ENCODE peak calls at places on chromosomes 1 and 21, in six cellular contexts. One of them, this sample, is unnamed.

GRCh38 chr1:97920275-97920831 is 481 bp downstream of the DPYD start:
- DNase-seq in HL-60: peak; percentile 7
- DNase-seq in HepG2: peak; percentile 3
- DNase-seq in K562: no peak
- DNase-seq in H1: no peak
- DNase-seq in SK-N-SH: no peak
- DNase-seq in this sample: no peak

GRCh38 chr1:202282596-202283283 is 59.0 kb downstream of the UBE2T start:
- DNase-seq in HL-60: no peak
- DNase-seq in HepG2: no peak
- DNase-seq in K562: no peak
- DNase-seq in H1: no peak
- DNase-seq in SK-N-SH: no peak
- DNase-seq in this sample: no peak

GRCh38 chr1:234589064-234589765 is 20.8 kb downstream of the IRF2BP2 start:
- DNase-seq in HL-60: no peak
- DNase-seq in HepG2: no peak
- DNase-seq in K562: no peak
- DNase-seq in H1: no peak
- DNase-seq in SK-N-SH: no peak
- DNase-seq in this sample: no peak

GRCh38 chr21:44958471-44959191 is 18.8 kb downstream of the SLX9 start:
- DNase-seq in HL-60: no peak
- DNase-seq in HepG2: no peak
- DNase-seq in K562: no peak
- DNase-seq in H1: no peak
- DNase-seq in SK-N-SH: peak; percentile 80
- DNase-seq in this sample: no peak

GRCh38 chr1:118902299-118903270 is 85.6 kb downstream of the TBX15 start:
- DNase-seq in HL-60: no peak
- DNase-seq in HepG2: no peak
- DNase-seq in K562: no peak
- DNase-seq in H1: no peak
- DNase-seq in SK-N-SH: no peak
- DNase-seq in this sample: no peak

GRCh38 chr21:25557170-25557569 is 50.1 kb downstream of the MRPL39 start:
- DNase-seq in HL-60: no peak
- DNase-seq in HepG2: peak; percentile 26
- DNase-seq in K562: no peak
- DNase-seq in H1: no peak
- DNase-seq in SK-N-SH: no peak
- DNase-seq in this sample: no peak

GRCh38 chr21:35394634-35395369 is 345.7 kb upstream of the RUNX1 start:
- DNase-seq in HL-60: peak; percentile 45
- DNase-seq in HepG2: peak; percentile 54
- DNase-seq in K562: no peak
- DNase-seq in H1: no peak
- DNase-seq in SK-N-SH: no peak
- DNase-seq in this sample: no peak

GRCh38 chr1:152130186-152130585 is 14.9 kb upstream of the TCHH start:
- DNase-seq in HL-60: no peak
- DNase-seq in HepG2: no peak
- DNase-seq in K562: no peak
- DNase-seq in H1: no peak
- DNase-seq in SK-N-SH: no peak
- DNase-seq in this sample: no peak

GRCh38 chr1:223776075-223776814 is 63.9 kb downstream of the CAPN2 start:
- DNase-seq in HL-60: no peak
- DNase-seq in HepG2: no peak
- DNase-seq in K562: peak; percentile 63
- DNase-seq in H1: no peak
- DNase-seq in SK-N-SH: no peak
- DNase-seq in this sample: no peak

GRCh38 chr21:38986460-38987395 is 181.0 kb downstream of the ETS2 start:
- DNase-seq in HL-60: no peak
- DNase-seq in HepG2: peak; percentile 30
- DNase-seq in K562: no peak
- DNase-seq in H1: no peak
- DNase-seq in SK-N-SH: no peak
- DNase-seq in this sample: no peak

GRCh38 chr1:11426617-11427016 is 52.3 kb upstream of the DISP3 start:
- DNase-seq in HL-60: no peak
- DNase-seq in HepG2: no peak
- DNase-seq in K562: no peak
- DNase-seq in H1: no peak
- DNase-seq in SK-N-SH: no peak
- DNase-seq in this sample: no peak

GRCh38 chr1:61635529-61635928 is 89.4 kb downstream of the TM2D1 start:
- DNase-seq in HL-60: no peak
- DNase-seq in HepG2: no peak
- DNase-seq in K562: no peak
- DNase-seq in H1: no peak
- DNase-seq in SK-N-SH: no peak
- DNase-seq in this sample: no peak

GRCh38 chr1:224170748-224171478 is 12.1 kb upstream of the DEGS1 start:
- DNase-seq in HL-60: peak; percentile 79
- DNase-seq in HepG2: peak; percentile 13
- DNase-seq in K562: peak; percentile 32
- DNase-seq in H1: no peak
- DNase-seq in SK-N-SH: peak; percentile 23
- DNase-seq in this sample: no peak

GRCh38 chr1:161185282-161185682 is 8.0 kb upstream of the B4GALT3 start:
- DNase-seq in HL-60: peak; percentile 95
- DNase-seq in HepG2: no peak
- DNase-seq in K562: peak; percentile 59
- DNase-seq in H1: no peak
- DNase-seq in SK-N-SH: peak; percentile 45
- DNase-seq in this sample: peak; percentile 98

GRCh38 chr1:3965693-3966092 is 65.6 kb upstream of the C1orf174 start:
- DNase-seq in HL-60: no peak
- DNase-seq in HepG2: no peak
- DNase-seq in K562: no peak
- DNase-seq in H1: no peak
- DNase-seq in SK-N-SH: no peak
- DNase-seq in this sample: no peak

GRCh38 chr1:223088713-223089240 is 54.3 kb downstream of the TLR5 start:
- DNase-seq in HL-60: no peak
- DNase-seq in HepG2: peak; percentile 37
- DNase-seq in K562: no peak
- DNase-seq in H1: no peak
- DNase-seq in SK-N-SH: no peak
- DNase-seq in this sample: no peak

GRCh38 chr1:15526021-15526489 is 593 bp upstream of the DNAJC16 start:
- DNase-seq in HL-60: no peak
- DNase-seq in HepG2: no peak
- DNase-seq in K562: no peak
- DNase-seq in H1: no peak
- DNase-seq in SK-N-SH: no peak
- DNase-seq in this sample: no peak

GRCh38 chr1:218480691-218481099 is 135.6 kb downstream of the TGFB2 start:
- DNase-seq in HL-60: no peak
- DNase-seq in HepG2: peak; percentile 16
- DNase-seq in K562: no peak
- DNase-seq in H1: no peak
- DNase-seq in SK-N-SH: no peak
- DNase-seq in this sample: no peak

GRCh38 chr1:23178931-23179330 is 10.3 kb upstream of the LUZP1 start:
- DNase-seq in HL-60: peak; percentile 12
- DNase-seq in HepG2: no peak
- DNase-seq in K562: peak; percentile 41
- DNase-seq in H1: no peak
- DNase-seq in SK-N-SH: peak; percentile 38
- DNase-seq in this sample: no peak

GRCh38 chr1:40919475-40920011 is 57.4 kb upstream of the CITED4 start:
- DNase-seq in HL-60: no peak
- DNase-seq in HepG2: peak; percentile 97
- DNase-seq in K562: no peak
- DNase-seq in H1: no peak
- DNase-seq in SK-N-SH: no peak
- DNase-seq in this sample: no peak

GRCh38 chr1:182625716-182626504 is 21.7 kb upstream of the RGS16 start:
- DNase-seq in HL-60: no peak
- DNase-seq in HepG2: no peak
- DNase-seq in K562: no peak
- DNase-seq in H1: no peak
- DNase-seq in SK-N-SH: no peak
- DNase-seq in this sample: no peak

GRCh38 chr1:56508523-56508983 is 70.8 kb downstream of the PLPP3 start:
- DNase-seq in HL-60: peak; percentile 53
- DNase-seq in HepG2: peak; percentile 98
- DNase-seq in K562: no peak
- DNase-seq in H1: no peak
- DNase-seq in SK-N-SH: no peak
- DNase-seq in this sample: no peak

GRCh38 chr21:37564341-37564923 is 197.9 kb downstream of the DYRK1A start:
- DNase-seq in HL-60: peak; percentile 43
- DNase-seq in HepG2: peak; percentile 60
- DNase-seq in K562: peak; percentile 73
- DNase-seq in H1: no peak
- DNase-seq in SK-N-SH: peak; percentile 66
- DNase-seq in this sample: peak; percentile 58

GRCh38 chr1:198970919-198971318 is 332.1 kb downstream of the PTPRC start:
- DNase-seq in HL-60: peak; percentile 29
- DNase-seq in HepG2: peak; percentile 6
- DNase-seq in K562: no peak
- DNase-seq in H1: no peak
- DNase-seq in SK-N-SH: no peak
- DNase-seq in this sample: no peak

GRCh38 chr1:41239988-41240610 is 2.0 kb downstream of the SCMH1 start:
- DNase-seq in HL-60: peak; percentile 30
- DNase-seq in HepG2: peak; percentile 99
- DNase-seq in K562: no peak
- DNase-seq in H1: no peak
- DNase-seq in SK-N-SH: no peak
- DNase-seq in this sample: no peak

GRCh38 chr21:41188476-41189146 is 20.7 kb downstream of the BACE2 start:
- DNase-seq in HL-60: no peak
- DNase-seq in HepG2: no peak
- DNase-seq in K562: no peak
- DNase-seq in H1: no peak
- DNase-seq in SK-N-SH: no peak
- DNase-seq in this sample: no peak

GRCh38 chr1:46411601-46412341 is 17.7 kb downstream of the FAAH start:
- DNase-seq in HL-60: no peak
- DNase-seq in HepG2: no peak
- DNase-seq in K562: peak; percentile 66
- DNase-seq in H1: no peak
- DNase-seq in SK-N-SH: peak; percentile 51
- DNase-seq in this sample: no peak

GRCh38 chr1:199161319-199161680 is 522.5 kb downstream of the PTPRC start:
- DNase-seq in HL-60: no peak
- DNase-seq in HepG2: no peak
- DNase-seq in K562: no peak
- DNase-seq in H1: no peak
- DNase-seq in SK-N-SH: no peak
- DNase-seq in this sample: no peak

GRCh38 chr1:170146861-170147260 is 1.1 kb downstream of the NTMT2 start:
- DNase-seq in HL-60: no peak
- DNase-seq in HepG2: no peak
- DNase-seq in K562: no peak
- DNase-seq in H1: no peak
- DNase-seq in SK-N-SH: no peak
- DNase-seq in this sample: no peak

GRCh38 chr1:20640183-20640597 is 6.9 kb downstream of the PINK1 start:
- DNase-seq in HL-60: peak; percentile 54
- DNase-seq in HepG2: peak; percentile 39
- DNase-seq in K562: peak; percentile 77
- DNase-seq in H1: no peak
- DNase-seq in SK-N-SH: peak; percentile 79
- DNase-seq in this sample: peak; percentile 11

GRCh38 chr1:177451191-177451590 is 280.4 kb downstream of the BRINP2 start:
- DNase-seq in HL-60: no peak
- DNase-seq in HepG2: no peak
- DNase-seq in K562: no peak
- DNase-seq in H1: no peak
- DNase-seq in SK-N-SH: no peak
- DNase-seq in this sample: no peak

DNA sequence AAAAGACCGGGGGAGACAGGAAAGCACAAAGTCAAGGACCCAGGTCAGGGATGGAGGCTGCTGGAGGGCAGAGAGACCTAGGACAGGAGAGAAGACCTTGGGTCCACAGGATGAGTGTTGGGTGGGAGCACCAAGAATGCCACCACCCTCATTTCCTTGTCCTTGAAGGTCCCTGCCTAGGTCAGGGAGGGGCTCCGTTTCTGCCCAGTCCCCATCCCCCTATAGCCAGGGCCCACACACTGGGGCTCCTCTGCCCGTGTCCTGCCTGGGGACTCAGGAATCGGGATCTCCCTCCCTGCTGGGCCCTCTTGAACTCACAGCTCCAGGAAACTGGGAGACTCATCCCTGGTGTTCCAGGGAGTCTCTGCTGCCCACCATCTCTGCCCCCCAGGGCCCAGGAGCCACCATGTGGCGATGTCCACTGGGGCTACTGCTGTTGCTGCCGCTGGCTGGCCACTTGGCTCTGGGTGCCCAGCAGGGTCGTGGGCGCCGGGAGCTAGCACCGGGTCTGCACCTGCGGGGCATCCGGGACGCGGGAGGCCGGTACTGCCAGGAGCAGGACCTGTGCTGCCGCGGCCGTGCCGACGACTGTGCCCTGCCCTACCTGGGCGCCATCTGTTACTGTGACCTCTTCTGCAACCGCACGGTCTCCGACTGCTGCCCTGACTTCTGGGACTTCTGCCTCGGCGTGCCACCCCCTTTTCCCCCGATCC is 584 bp downstream of the TINAGL1 start:
- DNase-seq in HL-60: no peak
- DNase-seq in HepG2: no peak
- DNase-seq in K562: peak; percentile 5
- DNase-seq in H1: no peak
- DNase-seq in SK-N-SH: no peak
- DNase-seq in this sample: no peak
- TF ChIP-seq POLR2AphosphoS5 in HL-60: no peak
- TF ChIP-seq POLR2AphosphoS5 in HepG2: no peak
- TF ChIP-seq POLR2AphosphoS5 in K562: no peak
- TF ChIP-seq POLR2AphosphoS5 in H1: no peak
- TF ChIP-seq POLR2AphosphoS5 in SK-N-SH: no peak
- TF ChIP-seq POLR2AphosphoS5 in this sample: no peak

GRCh38 chr1:157551694-157552693 is at the start of gene FCRL5:
- DNase-seq in HL-60: no peak
- DNase-seq in HepG2: no peak
- DNase-seq in K562: no peak
- DNase-seq in H1: no peak
- DNase-seq in SK-N-SH: no peak
- DNase-seq in this sample: peak; percentile 33
- TF ChIP-seq GABPA in HL-60: no peak
- TF ChIP-seq GABPA in HepG2: no peak
- TF ChIP-seq GABPA in K562: no peak
- TF ChIP-seq GABPA in H1: no peak
- TF ChIP-seq GABPA in SK-N-SH: no peak
- TF ChIP-seq GABPA in this sample: peak; percentile 0

GRCh38 chr1:109197163-109198042 is 16.3 kb upstream of the SARS1 start:
- DNase-seq in HL-60: no peak
- DNase-seq in HepG2: peak; percentile 82
- DNase-seq in K562: peak; percentile 78
- DNase-seq in H1: peak; percentile 46
- DNase-seq in SK-N-SH: no peak
- DNase-seq in this sample: no peak
- TF ChIP-seq POLR2AphosphoS5 in HL-60: no peak
- TF ChIP-seq POLR2AphosphoS5 in HepG2: no peak
- TF ChIP-seq POLR2AphosphoS5 in K562: no peak
- TF ChIP-seq POLR2AphosphoS5 in H1: no peak
- TF ChIP-seq POLR2AphosphoS5 in SK-N-SH: no peak
- TF ChIP-seq POLR2AphosphoS5 in this sample: no peak

GRCh38 chr1:153422450-153423068 is 6.2 kb downstream of the S100A7A start:
- DNase-seq in HL-60: peak; percentile 57
- DNase-seq in HepG2: peak; percentile 34
- DNase-seq in K562: peak; percentile 64
- DNase-seq in H1: no peak
- DNase-seq in SK-N-SH: no peak
- DNase-seq in this sample: no peak
- TF ChIP-seq GABPA in HL-60: no peak
- TF ChIP-seq GABPA in HepG2: no peak
- TF ChIP-seq GABPA in K562: no peak
- TF ChIP-seq GABPA in H1: no peak
- TF ChIP-seq GABPA in SK-N-SH: no peak
- TF ChIP-seq GABPA in this sample: no peak